ENCODE peak calls at places on chromosomes 13 and 19, in ten cellular contexts. W is pancreas; U is fibroblast of pulmonary artery; M is A549; S is ovary; B is DND-41; T is adrenal gland; N is CD8-positive, alpha-beta T cell; C is heart right ventricle; K is choroid plexus epithelial cell. D is an unnamed sample.

GRCh38 chr13:39016087-39016486 is 21.8 kb downstream of the PROSER1 start:
- DNase-seq in K (no peak), W (no peak), N (no peak), S (no peak), B (no peak), C (no peak), U (no peak), M (no peak), T (no peak), D (no peak)

GRCh38 chr13:50196118-50196517 is 180.9 kb downstream of the KCNRG start:
- DNase-seq in B (no peak), W (no peak), S (no peak), U (no peak), T (no peak), M (no peak), C (no peak), K (no peak), N (no peak), D (no peak)

GRCh38 chr13:23488442-23488841 is 54.9 kb upstream of the SACS start:
- DNase-seq in W (no peak), T (no peak), K (peak), B (no peak), M (peak), U (peak), C (no peak), S (no peak), N (peak), D (no peak)

GRCh38 chr13:27016871-27017270 is 154.7 kb downstream of the USP12 start:
- DNase-seq in K (no peak), M (no peak), W (no peak), T (no peak), S (no peak), U (no peak), C (no peak), B (no peak), N (no peak), D (no peak)

GRCh38 chr13:95556981-95557380 is 4.5 kb downstream of the CLDN10 start:
- DNase-seq in U (no peak), S (no peak), N (no peak), W (no peak), C (no peak), K (no peak), M (no peak), T (no peak), B (no peak), D (no peak)

GRCh38 chr13:24842533-24843278 is 78.7 kb downstream of the RNF17 start:
- DNase-seq in B (no peak), W (no peak), U (no peak), T (no peak), K (no peak), S (no peak), N (no peak), C (no peak), M (no peak), D (no peak)

GRCh38 chr19:11356074-11356397 is 804 bp downstream of the PLPPR2 start:
- DNase-seq in U (no peak), S (no peak), B (no peak), M (no peak), C (no peak), N (no peak), K (no peak), W (no peak), T (no peak), D (no peak)

GRCh38 chr19:55255618-55256423 is 3.0 kb downstream of the PPP6R1 start:
- DNase-seq in U (peak), S (no peak), B (peak), T (no peak), W (no peak), M (peak), K (no peak), C (no peak), N (peak), D (no peak)

GRCh38 chr19:31002852-31003251 is 346.4 kb downstream of the TSHZ3 start:
- DNase-seq in M (no peak), S (no peak), W (no peak), N (no peak), C (no peak), T (peak), B (no peak), K (no peak), U (no peak), D (no peak)

GRCh38 chr19:35549174-35549788 is 3.9 kb downstream of the TMEM147 start:
- DNase-seq in K (peak), N (peak), C (no peak), T (peak), U (peak), W (peak), M (peak), S (peak), B (peak), D (no peak)

DNA sequence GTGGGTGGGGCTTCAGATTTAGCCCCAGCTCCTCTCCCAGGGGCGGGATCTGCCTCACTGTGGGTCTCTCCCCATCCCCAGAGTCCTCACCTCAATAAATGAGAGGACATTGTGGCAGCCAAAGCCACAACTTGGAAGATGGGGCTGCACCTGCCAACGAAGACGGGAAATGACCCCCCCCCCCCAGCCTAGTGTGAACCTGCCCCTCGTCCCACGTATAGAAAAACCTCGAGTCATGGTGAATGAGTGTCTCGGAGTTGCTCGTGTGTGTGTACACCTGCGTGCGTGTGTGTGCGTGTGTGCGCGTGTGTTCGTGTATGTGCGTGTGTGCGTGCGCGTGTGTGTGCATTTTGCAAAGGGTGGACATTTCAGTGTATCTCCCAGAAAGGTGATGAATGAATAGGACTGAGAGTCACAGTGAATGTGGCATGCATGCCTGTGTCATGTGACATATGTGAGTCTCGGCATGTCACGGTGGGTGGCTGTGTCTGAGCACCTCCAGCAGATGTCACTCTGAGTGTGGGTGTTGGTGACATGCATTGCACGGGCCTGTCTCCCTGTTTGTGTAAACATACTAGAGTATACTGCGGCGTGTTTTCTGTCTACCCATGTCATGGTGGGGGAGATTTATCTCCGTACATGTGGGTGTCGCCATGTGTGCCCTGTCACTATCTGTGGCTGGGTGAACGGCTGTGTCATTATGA is 1.5 kb upstream of the TRAPPC5 start:
- DNase-seq in S (no peak), U (no peak), M (peak), N (peak), W (no peak), T (no peak), B (peak), K (no peak), C (no peak), D (no peak)
- TF ChIP-seq CTCF in S (no peak), U (no peak), M (no peak), N (peak), W (no peak), T (no peak), B (peak), K (no peak), C (no peak), D (no peak)

GRCh38 chr13:35512271-35512920 is 35.9 kb upstream of the MAB21L1 start:
- DNase-seq in B (no peak), T (peak), U (peak), S (peak), C (no peak), M (no peak), K (peak), N (no peak), W (no peak), D (peak)
- H3K4me3 ChIP-seq in B (no peak), T (no peak), U (no peak), S (no peak), C (no peak), M (no peak), K (no peak), N (no peak), W (no peak), D (no peak)

DNA sequence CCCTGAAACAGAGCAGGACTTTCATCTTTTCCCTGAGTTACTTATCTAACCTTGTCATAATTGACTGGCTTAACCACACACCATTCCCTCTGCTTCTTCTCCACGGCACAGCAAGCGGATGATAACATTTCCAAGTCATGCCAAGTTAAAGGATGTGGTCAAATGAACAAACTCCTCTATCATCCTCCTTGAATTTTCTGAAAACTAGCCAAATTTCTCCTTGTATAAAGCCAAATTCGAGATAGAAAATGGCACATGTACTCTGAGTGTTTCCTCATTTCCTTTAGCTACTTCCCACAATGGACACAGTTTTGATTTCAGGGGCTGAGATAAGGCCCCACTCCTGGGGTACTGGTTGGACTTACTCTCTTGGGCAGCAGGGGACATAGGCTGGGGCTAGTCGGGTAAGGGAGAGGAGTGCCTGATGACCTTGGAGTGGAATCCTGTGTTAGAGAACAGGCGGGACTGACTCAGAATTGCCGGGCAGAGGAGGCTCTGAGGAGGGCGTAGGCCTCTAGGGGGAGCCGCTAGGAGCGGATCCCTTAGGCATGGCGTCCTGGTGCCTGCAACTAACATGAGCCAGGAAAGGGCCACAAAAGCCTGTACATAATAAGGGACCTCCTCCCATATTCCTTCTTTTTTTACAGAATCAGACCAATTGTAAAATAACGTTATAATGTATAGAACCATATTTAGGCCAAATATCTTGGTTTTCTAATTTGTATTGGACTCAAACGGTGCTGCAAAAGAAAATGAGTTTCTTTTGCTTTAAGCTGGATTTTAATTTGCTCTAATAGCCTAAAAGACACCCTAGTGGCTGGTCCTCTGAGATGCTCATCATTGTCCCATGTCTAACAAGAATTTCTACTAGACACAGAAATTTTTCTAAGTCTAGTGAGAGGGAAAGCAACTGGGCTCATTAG is 20.4 kb upstream of the TMTC4 start:
- DNase-seq in C (no peak), N (no peak), S (peak), U (peak), T (peak), B (no peak), W (peak), K (peak), M (peak), D (no peak)
- TF ChIP-seq CTCF in C (peak), N (no peak), S (no peak), U (peak), T (peak), B (peak), W (no peak), K (peak), M (peak), D (peak)

GRCh38 chr19:18439025-18439909 is 1.3 kb upstream of the ISYNA1 start:
- DNase-seq in C (no peak), T (peak), W (peak), N (no peak), S (peak), U (peak), M (no peak), B (no peak), K (peak), D (no peak)

GRCh38 chr19:18435848-18436631 is 1.9 kb downstream of the ISYNA1 start:
- DNase-seq in S (peak), U (no peak), K (no peak), T (no peak), N (no peak), B (no peak), W (no peak), M (no peak), C (no peak), D (no peak)

GRCh38 chr19:18438331-18439024 is 545 bp upstream of the ISYNA1 start:
- DNase-seq in W (peak), U (peak), N (no peak), B (no peak), M (no peak), C (peak), K (peak), S (peak), T (peak), D (no peak)

GRCh38 chr19:18436651-18437478 is 1.1 kb downstream of the ISYNA1 start:
- DNase-seq in W (peak), U (peak), S (peak), B (peak), K (peak), C (peak), N (peak), T (peak), M (peak), D (no peak)

GRCh38 chr19:18437481-18438330 is at the start of gene ISYNA1:
- DNase-seq in B (no peak), C (peak), M (peak), N (peak), U (peak), K (peak), W (peak), T (peak), S (peak), D (no peak)
- H3K4me3 ChIP-seq in B (peak), C (peak), M (peak), N (peak), U (peak), K (peak), W (peak), T (no peak), S (peak), D (peak)

DNA sequence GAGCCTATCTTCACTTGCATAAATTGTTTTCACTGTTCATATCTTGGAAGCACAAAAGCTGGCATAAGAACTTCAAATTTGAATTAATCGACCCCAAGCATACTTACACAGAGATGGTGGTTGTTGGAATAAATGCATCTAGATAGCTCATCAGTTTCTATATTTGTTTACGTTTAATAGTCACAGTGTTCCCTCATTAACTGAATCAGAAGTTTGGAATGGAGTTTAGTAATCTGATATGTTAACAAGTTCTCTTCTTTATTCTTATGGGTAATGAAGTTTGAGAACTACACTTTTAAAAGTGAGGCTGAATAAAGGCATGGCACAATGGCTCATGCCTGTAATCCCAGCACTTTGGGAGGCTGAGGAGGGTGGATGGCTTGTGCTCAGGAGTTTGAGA is 886.7 kb upstream of the PCDH20 start:
- DNase-seq in T (no peak), C (no peak), K (peak), S (no peak), N (no peak), M (no peak), W (no peak), B (no peak), U (no peak), D (no peak)
- TF ChIP-seq CTCF in T (no peak), C (no peak), K (no peak), S (no peak), N (no peak), M (no peak), W (no peak), B (no peak), U (no peak), D (no peak)

GRCh38 chr19:16260794-16261161 is 63.1 kb downstream of the AP1M1 start:
- DNase-seq in B (no peak), T (no peak), S (no peak), N (no peak), C (no peak), M (no peak), W (no peak), U (no peak), K (no peak), D (no peak)
- H3K4me3 ChIP-seq in B (no peak), T (no peak), S (no peak), N (no peak), C (no peak), M (no peak), W (no peak), U (no peak), K (no peak), D (no peak)

GRCh38 chr19:23439623-23440022 is 44.4 kb upstream of the ZNF91 start:
- DNase-seq in M (peak), B (no peak), W (no peak), U (no peak), S (no peak), N (no peak), C (no peak), K (no peak), T (no peak), D (no peak)
- TF ChIP-seq CTCF in M (no peak), B (peak), W (no peak), U (peak), S (no peak), N (no peak), C (no peak), K (peak), T (no peak), D (no peak)